ENCODE peak calls at places on chromosomes 11 and 22, in four cellular contexts. One of them, this sample, is unnamed.

GRCh38 chr11:128047026-128047425 is 540.3 kb downstream of the ETS1 start:
- DNase-seq in pancreas: no peak
- DNase-seq in astrocyte of the spinal cord: no peak
- DNase-seq in AG09309: no peak
- DNase-seq in this sample: no peak

GRCh38 chr22:39654959-39655579 is 84.5 kb downstream of the CACNA1I start:
- DNase-seq in pancreas: no peak
- DNase-seq in astrocyte of the spinal cord: no peak
- DNase-seq in AG09309: no peak
- DNase-seq in this sample: no peak

GRCh38 chr11:105720096-105720495 is 110.2 kb downstream of the GRIA4 start:
- DNase-seq in pancreas: no peak
- DNase-seq in astrocyte of the spinal cord: no peak
- DNase-seq in AG09309: no peak
- DNase-seq in this sample: no peak

GRCh38 chr11:132022718-132023117 is 652.3 kb downstream of the NTM start:
- DNase-seq in pancreas: no peak
- DNase-seq in astrocyte of the spinal cord: peak; percentile 49
- DNase-seq in AG09309: peak; percentile 65
- DNase-seq in this sample: no peak

GRCh38 chr11:29985248-29985647 is 31.6 kb downstream of the KCNA4 start:
- DNase-seq in pancreas: no peak
- DNase-seq in astrocyte of the spinal cord: no peak
- DNase-seq in AG09309: no peak
- DNase-seq in this sample: no peak

GRCh38 chr11:85595285-85595884 is 31.8 kb downstream of the DLG2 start:
- DNase-seq in pancreas: no peak
- DNase-seq in astrocyte of the spinal cord: peak; percentile 51
- DNase-seq in AG09309: peak; percentile 23
- DNase-seq in this sample: no peak

GRCh38 chr11:134536219-134536618 is 124.2 kb upstream of the B3GAT1 start:
- DNase-seq in pancreas: no peak
- DNase-seq in astrocyte of the spinal cord: no peak
- DNase-seq in AG09309: no peak
- DNase-seq in this sample: no peak

GRCh38 chr11:44916797-44917196 is 33.9 kb downstream of the TP53I11 start:
- DNase-seq in pancreas: no peak
- DNase-seq in astrocyte of the spinal cord: no peak
- DNase-seq in AG09309: no peak
- DNase-seq in this sample: no peak

GRCh38 chr22:44330188-44330726 is 17.5 kb upstream of the SHISAL1 start:
- DNase-seq in pancreas: no peak
- DNase-seq in astrocyte of the spinal cord: no peak
- DNase-seq in AG09309: no peak
- DNase-seq in this sample: no peak

GRCh38 chr11:5596611-5597201 is at the start of gene TRIM6:
- DNase-seq in pancreas: peak; percentile 34
- DNase-seq in astrocyte of the spinal cord: peak; percentile 53
- DNase-seq in AG09309: no peak
- DNase-seq in this sample: no peak

GRCh38 chr22:46195487-46196165 is 45.3 kb downstream of the PPARA start:
- DNase-seq in pancreas: no peak
- DNase-seq in astrocyte of the spinal cord: no peak
- DNase-seq in AG09309: no peak
- DNase-seq in this sample: no peak

GRCh38 chr11:10459029-10459970 is 4.2 kb downstream of the AMPD3 start:
- DNase-seq in pancreas: no peak
- DNase-seq in astrocyte of the spinal cord: no peak
- DNase-seq in AG09309: no peak
- DNase-seq in this sample: no peak

GRCh38 chr11:27304514-27304913 is 58.5 kb downstream of the CCDC34 start:
- DNase-seq in pancreas: no peak
- DNase-seq in astrocyte of the spinal cord: no peak
- DNase-seq in AG09309: no peak
- DNase-seq in this sample: no peak

GRCh38 chr11:94175545-94175944 is 46.9 kb downstream of the PANX1 start:
- DNase-seq in pancreas: no peak
- DNase-seq in astrocyte of the spinal cord: peak; percentile 58
- DNase-seq in AG09309: peak; percentile 87
- DNase-seq in this sample: no peak

GRCh38 chr11:75510011-75510595 is 15.6 kb downstream of the GDPD5 start:
- DNase-seq in pancreas: no peak
- DNase-seq in astrocyte of the spinal cord: no peak
- DNase-seq in AG09309: no peak
- DNase-seq in this sample: no peak

GRCh38 chr11:35030716-35031213 is 108.2 kb upstream of the CD44 start:
- DNase-seq in pancreas: no peak
- DNase-seq in astrocyte of the spinal cord: peak; percentile 97
- DNase-seq in AG09309: peak; percentile 86
- DNase-seq in this sample: peak; percentile 85

GRCh38 chr11:79147731-79148130 is 293.1 kb downstream of the TENM4 start:
- DNase-seq in pancreas: no peak
- DNase-seq in astrocyte of the spinal cord: no peak
- DNase-seq in AG09309: no peak
- DNase-seq in this sample: no peak

GRCh38 chr11:95016133-95016532 is 8.9 kb upstream of the KDM4E start:
- DNase-seq in pancreas: no peak
- DNase-seq in astrocyte of the spinal cord: no peak
- DNase-seq in AG09309: no peak
- DNase-seq in this sample: no peak

GRCh38 chr22:41036924-41037323 is 55.5 kb upstream of the EP300 start:
- DNase-seq in pancreas: no peak
- DNase-seq in astrocyte of the spinal cord: no peak
- DNase-seq in AG09309: no peak
- DNase-seq in this sample: no peak

GRCh38 chr11:134334796-134335571 is 3.2 kb downstream of the GLB1L2 start:
- DNase-seq in pancreas: no peak
- DNase-seq in astrocyte of the spinal cord: no peak
- DNase-seq in AG09309: no peak
- DNase-seq in this sample: no peak

GRCh38 chr11:134277176-134278001 is 1.2 kb downstream of the GLB1L3 start:
- DNase-seq in pancreas: no peak
- DNase-seq in astrocyte of the spinal cord: no peak
- DNase-seq in AG09309: no peak
- DNase-seq in this sample: no peak

GRCh38 chr11:48170840-48171233 is 45.8 kb upstream of the OR4B1 start:
- DNase-seq in pancreas: no peak
- DNase-seq in astrocyte of the spinal cord: peak; percentile 44
- DNase-seq in AG09309: peak; percentile 25
- DNase-seq in this sample: no peak

GRCh38 chr11:27350503-27350902 is 12.5 kb downstream of the CCDC34 start:
- DNase-seq in pancreas: no peak
- DNase-seq in astrocyte of the spinal cord: peak; percentile 8
- DNase-seq in AG09309: no peak
- DNase-seq in this sample: no peak

GRCh38 chr11:100961633-100962032 is 168.0 kb downstream of the PGR start:
- DNase-seq in pancreas: no peak
- DNase-seq in astrocyte of the spinal cord: no peak
- DNase-seq in AG09309: no peak
- DNase-seq in this sample: no peak

GRCh38 chr22:19632671-19633148 is 81.6 kb upstream of the SEPTIN5 start:
- DNase-seq in pancreas: no peak
- DNase-seq in astrocyte of the spinal cord: no peak
- DNase-seq in AG09309: no peak
- DNase-seq in this sample: no peak

GRCh38 chr22:42683599-42684283 is 34.5 kb upstream of the CYB5R3 start:
- DNase-seq in pancreas: no peak
- DNase-seq in astrocyte of the spinal cord: no peak
- DNase-seq in AG09309: no peak
- DNase-seq in this sample: no peak

GRCh38 chr11:2151500-2152257 is 9.3 kb downstream of the INS start:
- DNase-seq in pancreas: peak; percentile 71
- DNase-seq in astrocyte of the spinal cord: peak; percentile 74
- DNase-seq in AG09309: peak; percentile 4
- DNase-seq in this sample: no peak

GRCh38 chr11:125193158-125193557 is 28.6 kb downstream of the PKNOX2 start:
- DNase-seq in pancreas: no peak
- DNase-seq in astrocyte of the spinal cord: no peak
- DNase-seq in AG09309: no peak
- DNase-seq in this sample: no peak

GRCh38 chr22:50621948-50622722 is 5.8 kb downstream of the ARSA start:
- DNase-seq in pancreas: no peak
- DNase-seq in astrocyte of the spinal cord: no peak
- DNase-seq in AG09309: no peak
- DNase-seq in this sample: no peak

GRCh38 chr22:50624347-50625130 is 3.4 kb downstream of the ARSA start:
- DNase-seq in pancreas: no peak
- DNase-seq in astrocyte of the spinal cord: no peak
- DNase-seq in AG09309: no peak
- DNase-seq in this sample: no peak

GRCh38 chr22:50622723-50623327 is 5.1 kb downstream of the ARSA start:
- DNase-seq in pancreas: peak; percentile 93
- DNase-seq in astrocyte of the spinal cord: no peak
- DNase-seq in AG09309: no peak
- DNase-seq in this sample: peak; percentile 18

GRCh38 chr22:50621491-50621880 is 6.5 kb downstream of the ARSA start:
- DNase-seq in pancreas: no peak
- DNase-seq in astrocyte of the spinal cord: no peak
- DNase-seq in AG09309: no peak
- DNase-seq in this sample: no peak

DNA sequence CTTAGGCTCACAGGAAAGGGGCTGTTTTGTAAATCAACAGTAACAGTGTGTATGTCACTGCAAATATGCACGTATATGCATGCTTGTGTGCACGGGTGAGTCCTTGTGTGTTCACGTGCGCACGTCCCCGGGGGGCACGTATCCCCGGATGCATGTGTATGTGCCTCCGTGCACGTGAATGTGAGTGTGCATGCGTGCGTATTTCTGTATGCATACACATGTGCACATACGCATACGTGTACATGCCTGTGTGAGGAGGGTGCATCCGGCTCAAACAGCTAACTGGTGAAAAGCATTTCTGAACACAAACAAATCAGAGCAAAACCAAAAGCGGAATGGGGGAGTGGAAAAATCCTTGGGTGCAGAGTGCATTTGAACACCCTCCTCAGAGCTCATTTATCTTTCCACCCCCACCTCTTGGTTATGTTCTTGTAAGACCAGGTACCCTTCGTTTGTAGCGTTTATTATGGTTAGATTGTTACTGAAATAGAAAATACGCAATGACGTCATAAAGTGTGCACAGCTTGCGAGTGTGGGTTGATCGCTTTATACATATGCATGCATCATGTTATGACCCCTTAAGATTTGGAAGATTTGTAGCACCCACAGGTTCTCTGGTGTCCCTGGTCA is 7.0 kb downstream of the ARSA start:
- DNase-seq in pancreas: no peak
- DNase-seq in astrocyte of the spinal cord: peak; percentile 7
- DNase-seq in AG09309: no peak
- DNase-seq in this sample: no peak
- H3K4me3 ChIP-seq in pancreas: no peak overlapping the region
- H3K4me3 ChIP-seq in astrocyte of the spinal cord: no peak overlapping the region
- H3K4me3 ChIP-seq in AG09309: no peak overlapping the region
- H3K4me3 ChIP-seq in this sample: no peak overlapping the region

GRCh38 chr11:61955031-61955415 is 4.9 kb downstream of the BEST1 start:
- DNase-seq in pancreas: no peak
- DNase-seq in astrocyte of the spinal cord: peak; percentile 53
- DNase-seq in AG09309: peak; percentile 72
- DNase-seq in this sample: no peak
- TF ChIP-seq CTCF in pancreas: no peak
- TF ChIP-seq CTCF in astrocyte of the spinal cord: peak; percentile 6
- TF ChIP-seq CTCF in AG09309: peak; percentile 35
- TF ChIP-seq CTCF in this sample: peak; percentile 26

GRCh38 chr11:636511-637332 is at the start of gene DRD4:
- DNase-seq in pancreas: no peak
- DNase-seq in astrocyte of the spinal cord: no peak
- DNase-seq in AG09309: no peak
- DNase-seq in this sample: no peak

GRCh38 chr11:637593-638507 is 781 bp downstream of the DRD4 start:
- DNase-seq in pancreas: no peak
- DNase-seq in astrocyte of the spinal cord: no peak
- DNase-seq in AG09309: no peak
- DNase-seq in this sample: no peak

GRCh38 chr11:635945-636510 is 1.0 kb upstream of the DRD4 start:
- DNase-seq in pancreas: no peak
- DNase-seq in astrocyte of the spinal cord: no peak
- DNase-seq in AG09309: no peak
- DNase-seq in this sample: no peak

GRCh38 chr11:638616-639323 is 1.7 kb downstream of the DRD4 start:
- DNase-seq in pancreas: no peak
- DNase-seq in astrocyte of the spinal cord: peak; percentile 29
- DNase-seq in AG09309: no peak
- DNase-seq in this sample: no peak

DNA sequence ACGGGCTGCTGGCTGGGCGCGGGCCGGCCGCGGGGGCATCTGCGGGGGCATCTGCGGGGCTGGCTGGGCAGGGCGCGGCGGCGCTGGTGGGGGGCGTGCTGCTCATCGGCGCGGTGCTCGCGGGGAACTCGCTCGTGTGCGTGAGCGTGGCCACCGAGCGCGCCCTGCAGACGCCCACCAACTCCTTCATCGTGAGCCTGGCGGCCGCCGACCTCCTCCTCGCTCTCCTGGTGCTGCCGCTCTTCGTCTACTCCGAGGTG is 194 bp downstream of the DRD4 start:
- DNase-seq in pancreas: no peak
- DNase-seq in astrocyte of the spinal cord: no peak
- DNase-seq in AG09309: no peak
- DNase-seq in this sample: no peak
- H3K4me3 ChIP-seq in pancreas: no peak overlapping the region
- H3K4me3 ChIP-seq in astrocyte of the spinal cord: no peak overlapping the region
- H3K4me3 ChIP-seq in AG09309: peak overlapping the region; percentile 12
- H3K4me3 ChIP-seq in this sample: no peak overlapping the region

GRCh38 chr11:108859510-108859909 is 194.6 kb downstream of the DDX10 start:
- DNase-seq in pancreas: no peak
- DNase-seq in astrocyte of the spinal cord: peak; percentile 58
- DNase-seq in AG09309: no peak
- DNase-seq in this sample: no peak
- TF ChIP-seq CTCF in pancreas: no peak
- TF ChIP-seq CTCF in astrocyte of the spinal cord: no peak
- TF ChIP-seq CTCF in AG09309: no peak
- TF ChIP-seq CTCF in this sample: no peak